ENCODE peak calls at places on chromosome 12, in four cellular contexts. One of them, this sample, is unnamed.
A peak's percentile ranks its signal among the peaks of the same experiment; 100 is the strongest.

GRCh38 chr12:76552343-76552938 is 7.1 kb downstream of the OSBPL8 start:
- DNase-seq in mucosa of descending colon: no peak
- DNase-seq in GM23338: no peak
- DNase-seq in fibroblast of mammary gland: peak; percentile 44
- DNase-seq in this sample: no peak

GRCh38 chr12:6535960-6536847 is 1.9 kb downstream of the GAPDH start:
- DNase-seq in mucosa of descending colon: no peak
- DNase-seq in GM23338: no peak
- DNase-seq in fibroblast of mammary gland: no peak
- DNase-seq in this sample: no peak

GRCh38 chr12:38155020-38155395 is 161.6 kb upstream of the ALG10B start:
- DNase-seq in mucosa of descending colon: no peak
- DNase-seq in GM23338: no peak
- DNase-seq in fibroblast of mammary gland: no peak
- DNase-seq in this sample: no peak

GRCh38 chr12:52643233-52644077 is 8.6 kb downstream of the KRT2 start:
- DNase-seq in mucosa of descending colon: no peak
- DNase-seq in GM23338: no peak
- DNase-seq in fibroblast of mammary gland: no peak
- DNase-seq in this sample: no peak

GRCh38 chr12:12716151-12716844 is 870 bp upstream of the CDKN1B start:
- DNase-seq in mucosa of descending colon: peak; percentile 50
- DNase-seq in GM23338: peak; percentile 34
- DNase-seq in fibroblast of mammary gland: peak; percentile 46
- DNase-seq in this sample: peak; percentile 60

GRCh38 chr12:43976027-43976426 is 140.1 kb downstream of the TMEM117 start:
- DNase-seq in mucosa of descending colon: no peak
- DNase-seq in GM23338: no peak
- DNase-seq in fibroblast of mammary gland: peak; percentile 12
- DNase-seq in this sample: no peak

GRCh38 chr12:63845726-63846125 is 1.2 kb downstream of the SRGAP1 start:
- DNase-seq in mucosa of descending colon: peak; percentile 47
- DNase-seq in GM23338: no peak
- DNase-seq in fibroblast of mammary gland: peak; percentile 56
- DNase-seq in this sample: peak; percentile 67

GRCh38 chr12:107404981-107405380 is 280.6 kb upstream of the PWP1 start:
- DNase-seq in mucosa of descending colon: peak; percentile 32
- DNase-seq in GM23338: peak; percentile 71
- DNase-seq in fibroblast of mammary gland: peak; percentile 29
- DNase-seq in this sample: peak; percentile 18

GRCh38 chr12:50026691-50027090 is 1.4 kb upstream of the RACGAP1 start:
- DNase-seq in mucosa of descending colon: no peak
- DNase-seq in GM23338: no peak
- DNase-seq in fibroblast of mammary gland: no peak
- DNase-seq in this sample: no peak

GRCh38 chr12:12718853-12719252 is 1.7 kb downstream of the CDKN1B start:
- DNase-seq in mucosa of descending colon: peak; percentile 57
- DNase-seq in GM23338: peak; percentile 28
- DNase-seq in fibroblast of mammary gland: peak; percentile 55
- DNase-seq in this sample: peak; percentile 74

GRCh38 chr12:10205251-10205807 is 7.3 kb upstream of the GABARAPL1 start:
- DNase-seq in mucosa of descending colon: no peak
- DNase-seq in GM23338: no peak
- DNase-seq in fibroblast of mammary gland: no peak
- DNase-seq in this sample: peak; percentile 64

GRCh38 chr12:103855036-103855712 is 14.1 kb upstream of the NT5DC3 start:
- DNase-seq in mucosa of descending colon: no peak
- DNase-seq in GM23338: no peak
- DNase-seq in fibroblast of mammary gland: peak; percentile 30
- DNase-seq in this sample: peak; percentile 90

GRCh38 chr12:14959463-14959862 is 1.9 kb downstream of the ARHGDIB start:
- DNase-seq in mucosa of descending colon: no peak
- DNase-seq in GM23338: no peak
- DNase-seq in fibroblast of mammary gland: no peak
- DNase-seq in this sample: no peak

GRCh38 chr12:11822071-11822818 is 172.8 kb downstream of the ETV6 start:
- DNase-seq in mucosa of descending colon: peak; percentile 63
- DNase-seq in GM23338: no peak
- DNase-seq in fibroblast of mammary gland: peak; percentile 64
- DNase-seq in this sample: peak; percentile 44

GRCh38 chr12:87827638-87828264 is 201.4 kb downstream of the C12orf50 start:
- DNase-seq in mucosa of descending colon: no peak
- DNase-seq in GM23338: no peak
- DNase-seq in fibroblast of mammary gland: peak; percentile 65
- DNase-seq in this sample: peak; percentile 38

GRCh38 chr12:111353603-111354295 is 15.1 kb downstream of the PHETA1 start:
- DNase-seq in mucosa of descending colon: no peak
- DNase-seq in GM23338: peak; percentile 60
- DNase-seq in fibroblast of mammary gland: no peak
- DNase-seq in this sample: no peak

GRCh38 chr12:71947645-71948105 is 9.0 kb downstream of the TPH2 start:
- DNase-seq in mucosa of descending colon: no peak
- DNase-seq in GM23338: peak; percentile 98
- DNase-seq in fibroblast of mammary gland: peak; percentile 67
- DNase-seq in this sample: peak; percentile 23

GRCh38 chr12:123388948-123389559 is 5.1 kb downstream of the KMT5A start:
- DNase-seq in mucosa of descending colon: peak; percentile 14
- DNase-seq in GM23338: peak; percentile 21
- DNase-seq in fibroblast of mammary gland: no peak
- DNase-seq in this sample: no peak

GRCh38 chr12:96623155-96623554 is 133.8 kb downstream of the CFAP54 start:
- DNase-seq in mucosa of descending colon: no peak
- DNase-seq in GM23338: no peak
- DNase-seq in fibroblast of mammary gland: no peak
- DNase-seq in this sample: no peak

GRCh38 chr12:96617178-96617577 is 127.8 kb downstream of the CFAP54 start:
- DNase-seq in mucosa of descending colon: no peak
- DNase-seq in GM23338: peak; percentile 47
- DNase-seq in fibroblast of mammary gland: no peak
- DNase-seq in this sample: no peak
- TF ChIP-seq CTCF in mucosa of descending colon: no peak
- TF ChIP-seq CTCF in GM23338: peak; percentile 40
- TF ChIP-seq CTCF in fibroblast of mammary gland: peak; percentile 3
- TF ChIP-seq CTCF in this sample: peak; percentile 30

DNA sequence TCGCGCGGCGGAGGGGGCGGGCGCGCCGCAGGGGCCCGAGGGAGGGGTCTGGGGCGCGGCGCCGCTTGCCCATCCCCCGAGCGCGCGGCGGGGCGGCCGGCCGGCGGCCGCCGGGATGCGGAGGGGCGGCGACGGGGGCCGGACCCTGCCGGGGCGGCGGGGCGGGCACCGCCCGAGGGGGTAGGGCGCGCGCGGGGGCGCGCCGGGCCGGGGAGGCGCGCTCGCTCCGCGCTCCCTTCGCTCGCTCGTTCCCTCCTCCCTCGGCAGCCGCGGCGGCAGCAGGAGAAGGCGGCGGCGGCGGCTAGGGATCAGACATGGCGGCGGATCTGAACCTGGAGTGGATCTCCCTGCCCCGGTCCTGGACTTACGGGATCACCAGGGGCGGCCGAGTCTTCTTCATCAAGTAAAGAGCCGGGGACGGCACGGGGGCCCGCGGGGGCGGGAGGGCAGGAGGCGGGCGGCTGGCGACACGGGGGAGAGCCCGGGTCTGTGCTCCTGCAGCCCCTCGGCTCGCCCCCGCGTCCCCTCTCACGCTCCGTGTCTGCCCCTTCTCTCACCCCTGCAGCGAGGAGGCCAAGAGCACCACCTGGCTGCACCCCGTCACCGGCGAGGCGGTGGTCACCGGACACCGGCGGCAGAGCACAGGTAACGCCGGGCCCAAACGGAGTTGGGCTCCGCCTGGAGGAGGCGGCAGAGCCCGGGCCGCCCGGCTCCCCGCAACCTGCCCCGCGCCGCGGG is at the start of gene PLEKHA5:
- DNase-seq in mucosa of descending colon: peak; percentile 76
- DNase-seq in GM23338: peak; percentile 81
- DNase-seq in fibroblast of mammary gland: peak; percentile 66
- DNase-seq in this sample: peak; percentile 70
- TF ChIP-seq CTCF in mucosa of descending colon: peak; percentile 31
- TF ChIP-seq CTCF in GM23338: peak; percentile 52
- TF ChIP-seq CTCF in fibroblast of mammary gland: no peak
- TF ChIP-seq CTCF in this sample: no peak

GRCh38 chr12:51357374-51358047 is 11.0 kb upstream of the CELA1 start:
- DNase-seq in mucosa of descending colon: no peak
- DNase-seq in GM23338: no peak
- DNase-seq in fibroblast of mammary gland: no peak
- DNase-seq in this sample: no peak

GRCh38 chr12:51349026-51349425 is 2.5 kb upstream of the CELA1 start:
- DNase-seq in mucosa of descending colon: no peak
- DNase-seq in GM23338: no peak
- DNase-seq in fibroblast of mammary gland: no peak
- DNase-seq in this sample: no peak

GRCh38 chr12:51348116-51348515 is 1.6 kb upstream of the CELA1 start:
- DNase-seq in mucosa of descending colon: no peak
- DNase-seq in GM23338: no peak
- DNase-seq in fibroblast of mammary gland: no peak
- DNase-seq in this sample: no peak

GRCh38 chr12:51346581-51346980 is at the start of gene CELA1:
- DNase-seq in mucosa of descending colon: no peak
- DNase-seq in GM23338: no peak
- DNase-seq in fibroblast of mammary gland: no peak
- DNase-seq in this sample: no peak

GRCh38 chr12:51351913-51352532 is 5.5 kb upstream of the CELA1 start:
- DNase-seq in mucosa of descending colon: peak; percentile 58
- DNase-seq in GM23338: peak; percentile 94
- DNase-seq in fibroblast of mammary gland: peak; percentile 69
- DNase-seq in this sample: peak; percentile 57
- TF ChIP-seq CTCF in mucosa of descending colon: peak; percentile 38
- TF ChIP-seq CTCF in GM23338: peak; percentile 90
- TF ChIP-seq CTCF in fibroblast of mammary gland: peak; percentile 83
- TF ChIP-seq CTCF in this sample: peak; percentile 81

GRCh38 chr12:125178222-125178621 is 113.0 kb downstream of the AACS start:
- DNase-seq in mucosa of descending colon: no peak
- DNase-seq in GM23338: no peak
- DNase-seq in fibroblast of mammary gland: no peak
- DNase-seq in this sample: no peak
- TF ChIP-seq CTCF in mucosa of descending colon: no peak
- TF ChIP-seq CTCF in GM23338: no peak
- TF ChIP-seq CTCF in fibroblast of mammary gland: no peak
- TF ChIP-seq CTCF in this sample: no peak

This sample was measured in fibroblast of villous mesenchyme.